ENCODE peak calls at places on chromosomes 16 and 17, in seven cellular contexts. One of them, this sample, is unnamed.

GRCh38 chr17:49106366-49107210 is 26.0 kb upstream of the B4GALNT2 start:
- DNase-seq in IMR-90: peak
- DNase-seq in cardiac fibroblast: peak
- DNase-seq in ascending aorta: no peak
- DNase-seq in pancreas: peak
- DNase-seq in astrocyte: peak
- DNase-seq in HFF-Myc: no peak
- DNase-seq in this sample: no peak

GRCh38 chr17:10162034-10162433 is 36.4 kb downstream of the GAS7 start:
- DNase-seq in IMR-90: no peak
- DNase-seq in cardiac fibroblast: no peak
- DNase-seq in ascending aorta: no peak
- DNase-seq in pancreas: no peak
- DNase-seq in astrocyte: no peak
- DNase-seq in HFF-Myc: no peak
- DNase-seq in this sample: no peak

GRCh38 chr17:50129303-50129945 is 536 bp downstream of the SAMD14 start:
- DNase-seq in IMR-90: peak
- DNase-seq in cardiac fibroblast: peak
- DNase-seq in ascending aorta: no peak
- DNase-seq in pancreas: no peak
- DNase-seq in astrocyte: peak
- DNase-seq in HFF-Myc: no peak
- DNase-seq in this sample: no peak

GRCh38 chr17:61570118-61570517 is 20.9 kb downstream of the NACA2 start:
- DNase-seq in IMR-90: peak
- DNase-seq in cardiac fibroblast: peak
- DNase-seq in ascending aorta: no peak
- DNase-seq in pancreas: no peak
- DNase-seq in astrocyte: no peak
- DNase-seq in HFF-Myc: no peak
- DNase-seq in this sample: no peak

GRCh38 chr17:8488931-8489330 is 53.2 kb downstream of the NDEL1 start:
- DNase-seq in IMR-90: peak
- DNase-seq in cardiac fibroblast: peak
- DNase-seq in ascending aorta: no peak
- DNase-seq in pancreas: no peak
- DNase-seq in astrocyte: peak
- DNase-seq in HFF-Myc: peak
- DNase-seq in this sample: peak

GRCh38 chr16:53504665-53505064 is 1.7 kb upstream of the AKTIP start:
- DNase-seq in IMR-90: peak
- DNase-seq in cardiac fibroblast: peak
- DNase-seq in ascending aorta: no peak
- DNase-seq in pancreas: no peak
- DNase-seq in astrocyte: peak
- DNase-seq in HFF-Myc: no peak
- DNase-seq in this sample: peak

GRCh38 chr17:61318684-61319098 is 81.0 kb upstream of the TBX2 start:
- DNase-seq in IMR-90: no peak
- DNase-seq in cardiac fibroblast: no peak
- DNase-seq in ascending aorta: no peak
- DNase-seq in pancreas: no peak
- DNase-seq in astrocyte: no peak
- DNase-seq in HFF-Myc: no peak
- DNase-seq in this sample: no peak

GRCh38 chr16:58187092-58187491 is 10.8 kb downstream of the CSNK2A2 start:
- DNase-seq in IMR-90: no peak
- DNase-seq in cardiac fibroblast: peak
- DNase-seq in ascending aorta: no peak
- DNase-seq in pancreas: no peak
- DNase-seq in astrocyte: peak
- DNase-seq in HFF-Myc: no peak
- DNase-seq in this sample: peak

GRCh38 chr16:81181013-81181720 is 57.3 kb upstream of the BCO1 start:
- DNase-seq in IMR-90: peak
- DNase-seq in cardiac fibroblast: peak
- DNase-seq in ascending aorta: peak
- DNase-seq in pancreas: peak
- DNase-seq in astrocyte: peak
- DNase-seq in HFF-Myc: peak
- DNase-seq in this sample: peak

GRCh38 chr16:4373356-4373908 is 1.8 kb downstream of the VASN start:
- DNase-seq in IMR-90: no peak
- DNase-seq in cardiac fibroblast: no peak
- DNase-seq in ascending aorta: no peak
- DNase-seq in pancreas: no peak
- DNase-seq in astrocyte: peak
- DNase-seq in HFF-Myc: no peak
- DNase-seq in this sample: no peak

GRCh38 chr16:5031601-5032000 is 2.1 kb downstream of the NAGPA start:
- DNase-seq in IMR-90: no peak
- DNase-seq in cardiac fibroblast: no peak
- DNase-seq in ascending aorta: no peak
- DNase-seq in pancreas: no peak
- DNase-seq in astrocyte: no peak
- DNase-seq in HFF-Myc: no peak
- DNase-seq in this sample: no peak

GRCh38 chr16:58378401-58378800 is 13.9 kb upstream of the GINS3 start:
- DNase-seq in IMR-90: no peak
- DNase-seq in cardiac fibroblast: peak
- DNase-seq in ascending aorta: no peak
- DNase-seq in pancreas: no peak
- DNase-seq in astrocyte: no peak
- DNase-seq in HFF-Myc: no peak
- DNase-seq in this sample: no peak

GRCh38 chr17:16215273-16215964 is at the start of gene NCOR1:
- DNase-seq in IMR-90: peak
- DNase-seq in cardiac fibroblast: peak
- DNase-seq in ascending aorta: peak
- DNase-seq in pancreas: peak
- DNase-seq in astrocyte: peak
- DNase-seq in HFF-Myc: peak
- DNase-seq in this sample: no peak

GRCh38 chr16:20874088-20874581 is 26.0 kb downstream of the DCUN1D3 start:
- DNase-seq in IMR-90: no peak
- DNase-seq in cardiac fibroblast: peak
- DNase-seq in ascending aorta: no peak
- DNase-seq in pancreas: no peak
- DNase-seq in astrocyte: peak
- DNase-seq in HFF-Myc: no peak
- DNase-seq in this sample: no peak

GRCh38 chr16:70635356-70636016 is 10.9 kb upstream of the IL34 start:
- DNase-seq in IMR-90: peak
- DNase-seq in cardiac fibroblast: peak
- DNase-seq in ascending aorta: no peak
- DNase-seq in pancreas: no peak
- DNase-seq in astrocyte: peak
- DNase-seq in HFF-Myc: no peak
- DNase-seq in this sample: no peak

GRCh38 chr17:2780256-2780655 is 16.0 kb upstream of the RAP1GAP2 start:
- DNase-seq in IMR-90: no peak
- DNase-seq in cardiac fibroblast: no peak
- DNase-seq in ascending aorta: no peak
- DNase-seq in pancreas: no peak
- DNase-seq in astrocyte: no peak
- DNase-seq in HFF-Myc: no peak
- DNase-seq in this sample: no peak

GRCh38 chr16:29996773-29997250 is 771 bp downstream of the INO80E start:
- DNase-seq in IMR-90: no peak
- DNase-seq in cardiac fibroblast: no peak
- DNase-seq in ascending aorta: no peak
- DNase-seq in pancreas: no peak
- DNase-seq in astrocyte: no peak
- DNase-seq in HFF-Myc: no peak
- DNase-seq in this sample: no peak

GRCh38 chr16:83967838-83968482 is at the start of gene NECAB2:
- DNase-seq in IMR-90: peak
- DNase-seq in cardiac fibroblast: peak
- DNase-seq in ascending aorta: no peak
- DNase-seq in pancreas: no peak
- DNase-seq in astrocyte: no peak
- DNase-seq in HFF-Myc: no peak
- DNase-seq in this sample: no peak

GRCh38 chr16:49649013-49649785 is 206.7 kb downstream of the ZNF423 start:
- DNase-seq in IMR-90: no peak
- DNase-seq in cardiac fibroblast: peak
- DNase-seq in ascending aorta: no peak
- DNase-seq in pancreas: no peak
- DNase-seq in astrocyte: peak
- DNase-seq in HFF-Myc: no peak
- DNase-seq in this sample: peak

GRCh38 chr17:7383742-7384488 is 3.0 kb downstream of the TNK1 start:
- DNase-seq in IMR-90: peak
- DNase-seq in cardiac fibroblast: no peak
- DNase-seq in ascending aorta: no peak
- DNase-seq in pancreas: no peak
- DNase-seq in astrocyte: peak
- DNase-seq in HFF-Myc: no peak
- DNase-seq in this sample: no peak

GRCh38 chr16:31200821-31201510 is 1.6 kb downstream of the PYCARD start:
- DNase-seq in IMR-90: no peak
- DNase-seq in cardiac fibroblast: peak
- DNase-seq in ascending aorta: no peak
- DNase-seq in pancreas: no peak
- DNase-seq in astrocyte: no peak
- DNase-seq in HFF-Myc: peak
- DNase-seq in this sample: no peak
- H3K4me3 ChIP-seq in IMR-90: no peak
- H3K4me3 ChIP-seq in cardiac fibroblast: no peak
- H3K4me3 ChIP-seq in ascending aorta: no peak
- H3K4me3 ChIP-seq in pancreas: no peak
- H3K4me3 ChIP-seq in astrocyte: no peak
- H3K4me3 ChIP-seq in HFF-Myc: no peak
- H3K4me3 ChIP-seq in this sample: no peak

DNA sequence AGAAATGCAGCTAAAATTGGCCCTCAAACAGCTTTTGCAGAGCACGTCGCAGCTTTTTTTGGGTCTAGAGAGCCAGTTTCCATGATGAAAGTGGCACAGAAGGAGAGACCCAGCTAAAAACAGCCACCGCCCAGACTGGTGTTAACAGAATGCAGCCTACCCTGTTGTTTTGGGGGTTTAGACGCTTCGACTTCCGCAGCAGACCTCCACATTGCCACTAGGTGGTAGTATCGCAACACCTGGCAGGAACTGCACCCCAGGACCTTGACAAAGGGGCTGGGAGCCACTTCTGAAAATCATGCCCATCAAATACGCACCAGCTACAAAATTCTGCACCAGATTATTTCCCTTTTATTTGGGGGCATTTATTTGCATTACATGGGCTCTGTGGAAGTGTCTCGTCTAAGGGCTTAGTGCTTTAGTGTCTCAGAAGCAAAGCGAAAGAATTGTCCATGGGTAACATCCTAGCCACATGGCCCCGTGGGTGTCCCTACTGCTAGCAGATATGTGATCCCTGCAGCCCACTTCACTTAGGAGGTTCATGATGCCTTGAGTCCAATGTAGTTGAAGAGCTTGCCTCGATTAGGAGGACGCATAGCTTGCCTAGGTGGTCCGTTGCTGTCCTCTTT is 167.1 kb downstream of the HAPSTR1 start:
- DNase-seq in IMR-90: peak
- DNase-seq in cardiac fibroblast: peak
- DNase-seq in ascending aorta: no peak
- DNase-seq in pancreas: peak
- DNase-seq in astrocyte: peak
- DNase-seq in HFF-Myc: no peak
- DNase-seq in this sample: no peak
- TF ChIP-seq CTCF in IMR-90: peak
- TF ChIP-seq CTCF in cardiac fibroblast: peak
- TF ChIP-seq CTCF in ascending aorta: peak
- TF ChIP-seq CTCF in pancreas: peak
- TF ChIP-seq CTCF in astrocyte: peak
- TF ChIP-seq CTCF in HFF-Myc: peak
- TF ChIP-seq CTCF in this sample: peak

DNA sequence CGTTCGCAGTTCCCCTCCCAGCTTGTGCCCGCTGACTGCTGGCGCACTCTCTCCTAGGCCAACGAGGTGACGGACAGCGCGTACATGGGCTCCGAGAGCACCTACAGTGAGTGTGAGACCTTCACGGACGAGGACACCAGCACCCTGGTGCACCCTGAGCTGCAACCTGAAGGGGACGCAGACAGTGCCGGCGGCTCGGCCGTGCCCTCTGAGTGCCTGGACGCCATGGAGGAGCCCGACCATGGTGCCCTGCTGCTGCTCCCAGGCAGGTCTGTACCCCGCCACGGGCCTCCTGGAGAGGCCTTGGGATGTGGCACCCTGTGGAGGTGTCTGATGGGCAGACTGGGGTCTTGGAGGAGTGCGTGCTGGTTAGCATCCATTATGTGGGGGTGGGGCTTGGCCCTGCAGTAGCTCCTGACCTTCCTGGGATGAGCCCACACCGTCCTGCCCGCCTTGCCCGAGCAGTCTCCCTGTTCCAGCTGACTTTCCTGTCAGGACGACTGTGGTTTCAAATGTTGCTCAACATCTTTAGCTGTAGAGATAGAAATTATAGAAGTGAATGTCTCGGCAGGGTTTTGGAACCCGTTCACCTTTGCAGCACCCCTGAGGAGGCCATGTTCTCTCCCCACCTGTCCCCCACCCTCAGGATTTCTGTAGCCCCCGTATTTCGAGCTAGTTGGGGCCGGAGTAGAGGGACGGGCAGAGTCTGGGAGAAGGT is 44.9 kb upstream of the CAPN15 start:
- DNase-seq in IMR-90: no peak
- DNase-seq in cardiac fibroblast: no peak
- DNase-seq in ascending aorta: no peak
- DNase-seq in pancreas: no peak
- DNase-seq in astrocyte: no peak
- DNase-seq in HFF-Myc: no peak
- DNase-seq in this sample: no peak
- H3K4me3 ChIP-seq in IMR-90: no peak
- H3K4me3 ChIP-seq in cardiac fibroblast: no peak
- H3K4me3 ChIP-seq in ascending aorta: no peak
- H3K4me3 ChIP-seq in pancreas: no peak
- H3K4me3 ChIP-seq in astrocyte: no peak
- H3K4me3 ChIP-seq in HFF-Myc: no peak
- H3K4me3 ChIP-seq in this sample: no peak

DNA sequence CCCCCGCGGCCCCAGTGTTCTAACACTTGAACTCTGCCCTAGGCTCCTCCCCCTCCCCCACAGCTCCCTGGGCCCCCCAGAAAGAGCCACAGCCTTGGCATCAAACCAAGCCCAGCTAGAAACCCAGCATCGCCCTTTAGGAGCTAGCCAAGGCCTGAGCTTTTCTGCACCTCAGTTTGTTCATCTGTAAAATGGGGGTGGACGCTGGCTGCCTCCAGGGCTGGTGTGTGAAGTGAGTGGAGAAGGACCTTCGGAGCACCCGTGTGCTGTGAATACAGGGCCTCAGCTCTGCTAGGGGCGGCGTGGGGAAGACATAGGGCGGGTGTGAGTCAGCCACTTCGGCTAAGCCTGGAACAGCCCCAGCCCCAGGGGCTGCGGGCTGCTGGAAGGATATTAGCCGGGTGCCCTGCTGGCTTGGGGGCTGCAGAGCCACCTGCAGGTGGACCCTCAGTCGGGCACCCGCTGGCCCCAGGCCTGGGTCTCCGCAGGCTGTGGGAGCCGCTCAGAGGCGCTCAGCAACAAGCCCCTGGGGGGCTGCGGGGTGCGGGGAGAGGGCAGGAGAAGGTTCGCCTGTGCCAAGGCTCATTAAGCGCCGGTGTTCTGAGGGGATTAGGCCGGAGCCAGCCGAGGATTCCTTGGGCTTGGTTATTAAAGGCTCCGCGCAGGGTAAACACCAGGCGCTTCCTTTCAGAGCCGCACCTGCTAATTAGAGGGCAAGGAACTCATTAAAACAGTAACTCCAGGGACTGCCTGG is 217.0 kb upstream of the CIBAR2 start:
- DNase-seq in IMR-90: peak
- DNase-seq in cardiac fibroblast: no peak
- DNase-seq in ascending aorta: no peak
- DNase-seq in pancreas: no peak
- DNase-seq in astrocyte: peak
- DNase-seq in HFF-Myc: no peak
- DNase-seq in this sample: no peak
- TF ChIP-seq CTCF in IMR-90: no peak
- TF ChIP-seq CTCF in cardiac fibroblast: no peak
- TF ChIP-seq CTCF in ascending aorta: no peak
- TF ChIP-seq CTCF in pancreas: no peak
- TF ChIP-seq CTCF in astrocyte: no peak
- TF ChIP-seq CTCF in HFF-Myc: no peak
- TF ChIP-seq CTCF in this sample: no peak

This sample was measured in epithelial cell of proximal tubule.